ENCODE peak calls at places on chromosomes 7 and 10, in four cellular contexts. J, H, Y and L are unnamed samples.

GRCh38 chr10:115844592-115844991 is 428.4 kb downstream of the GFRA1 start:
- ATAC-seq in H (peak; percentile 97), Y (no peak), J (no peak), L (no peak)

GRCh38 chr10:73888514-73888913 is 14.2 kb upstream of the CAMK2G start:
- ATAC-seq in Y (no peak), J (peak; percentile 1), H (peak; percentile 31), L (peak; percentile 74)

GRCh38 chr7:1725199-1725701 is 55.2 kb downstream of the ELFN1 start:
- ATAC-seq in H (peak; percentile 87), J (no peak), Y (no peak), L (peak; percentile 38)

GRCh38 chr10:62980697-62981495 is 152.2 kb upstream of the NRBF2 start:
- ATAC-seq in H (no peak), Y (no peak), J (peak; percentile 73), L (no peak)

GRCh38 chr7:128278366-128278765 is 37.3 kb downstream of the LEP start:
- ATAC-seq in Y (no peak), J (no peak), H (no peak), L (no peak)

GRCh38 chr7:27616186-27616491 is 46.5 kb downstream of the HIBADH start:
- ATAC-seq in Y (no peak), J (no peak), H (no peak), L (no peak)

GRCh38 chr7:88539977-88540376 is 219.5 kb upstream of the ZNF804B start:
- ATAC-seq in Y (no peak), H (peak; percentile 83), J (no peak), L (no peak)

GRCh38 chr10:86329093-86329710 is 37.4 kb downstream of the GRID1 start:
- ATAC-seq in Y (no peak), H (no peak), J (no peak), L (no peak)

GRCh38 chr10:24432478-24433416 is 223.8 kb downstream of the KIAA1217 start:
- ATAC-seq in Y (peak; percentile 26), H (no peak), J (no peak), L (no peak)

GRCh38 chr7:158002486-158003080 is 585.0 kb downstream of the PTPRN2 start:
- ATAC-seq in J (no peak), Y (no peak), H (no peak), L (no peak)

GRCh38 chr7:30249986-30250774 is 34.2 kb upstream of the ZNRF2 start:
- ATAC-seq in J (no peak), Y (no peak), H (no peak), L (no peak)

GRCh38 chr7:18202315-18203045 is 174.8 kb upstream of the PRPS1L1 start:
- ATAC-seq in H (no peak), J (no peak), Y (no peak), L (no peak)

GRCh38 chr7:155670521-155670920 is 26.1 kb downstream of the RBM33 start:
- ATAC-seq in Y (no peak), H (no peak), J (peak; percentile 8), L (no peak)

GRCh38 chr10:59839576-59839975 is 66.8 kb downstream of the CCDC6 start:
- ATAC-seq in H (no peak), Y (no peak), J (no peak), L (no peak)

GRCh38 chr7:103637080-103637479 is 191.1 kb upstream of the SLC26A5 start:
- ATAC-seq in H (no peak), Y (no peak), J (no peak), L (no peak)

GRCh38 chr10:91587710-91588638 is 44.9 kb downstream of the PPP1R3C start:
- ATAC-seq in H (peak; percentile 56), J (peak; percentile 51), Y (no peak), L (no peak)

GRCh38 chr10:47288916-47289495 is 11.0 kb upstream of the GDF10 start:
- ATAC-seq in Y (no peak), J (no peak), H (no peak), L (no peak)

GRCh38 chr10:91712315-91712714 is 79.4 kb upstream of the PPP1R3C start:
- ATAC-seq in Y (peak; percentile 36), J (no peak), H (no peak), L (no peak)

GRCh38 chr10:127889605-127890195 is 3.0 kb downstream of the CLRN3 start:
- ATAC-seq in J (peak; percentile 78), H (peak; percentile 38), Y (no peak), L (no peak)

GRCh38 chr10:28912017-28912783 is 234.9 kb downstream of the BAMBI start:
- ATAC-seq in Y (no peak), H (no peak), J (no peak), L (no peak)

GRCh38 chr7:30931161-30931926 is 19.7 kb downstream of the AQP1 start:
- ATAC-seq in Y (no peak), J (peak; percentile 33), H (peak; percentile 46), L (no peak)